ENCODE peak calls at places on chromosome 10, in four cellular contexts. G is mammary epithelial cell, Q is tibial artery, E is uterus. W is an unnamed sample. For H3K9me3 and H3K27me3, the result is how much of the 10 kb centered on the place peaks cover.

GRCh38 chr10:59177031-59177861 is 803 bp downstream of the PHYHIPL start:
- DNase-seq in Q (no peak), G (peak), E (peak), W (no peak)

GRCh38 chr10:50855461-50855860 is 30.0 kb downstream of the A1CF start:
- DNase-seq in G (no peak), E (no peak), Q (no peak), W (no peak)

GRCh38 chr10:112461029-112461887 is 14.2 kb downstream of the VTI1A start:
- DNase-seq in Q (no peak), G (peak), E (no peak), W (no peak)

GRCh38 chr10:34433241-34434076 is 381.6 kb downstream of the PARD3 start:
- DNase-seq in G (no peak), E (no peak), Q (no peak), W (no peak)

GRCh38 chr10:93718937-93719725 is 16.7 kb upstream of the FRA10AC1 start:
- DNase-seq in G (no peak), E (no peak), Q (no peak), W (no peak)

GRCh38 chr10:132961864-132962622 is 19.7 kb upstream of the CFAP46 start:
- DNase-seq in E (peak), Q (peak), G (peak), W (peak)

GRCh38 chr10:10092581-10092980 is 925.1 kb upstream of the CELF2 start:
- DNase-seq in Q (no peak), G (no peak), E (no peak), W (no peak)

GRCh38 chr10:70673929-70674559 is 1.7 kb downstream of the ADAMTS14 start:
- DNase-seq in E (no peak), G (no peak), Q (no peak), W (no peak)

GRCh38 chr10:67851229-67851628 is 13.2 kb upstream of the DNAJC12 start:
- DNase-seq in Q (no peak), E (no peak), G (no peak), W (no peak)

GRCh38 chr10:103690281-103690680 is 165.1 kb downstream of the SH3PXD2A start:
- DNase-seq in Q (no peak), G (no peak), E (peak), W (no peak)

GRCh38 chr10:86319626-86320025 is 47.0 kb downstream of the GRID1 start:
- DNase-seq in E (no peak), Q (peak), G (no peak), W (no peak)

GRCh38 chr10:54067361-54067760 is 733.7 kb downstream of the PCDH15 start:
- DNase-seq in Q (no peak), E (no peak), G (no peak), W (no peak)

GRCh38 chr10:9951481-9952257 is 1066.0 kb upstream of the CELF2 start:
- DNase-seq in E (no peak), G (no peak), Q (no peak), W (no peak)

GRCh38 chr10:119441151-119441821 is 101.2 kb downstream of the RGS10 start:
- DNase-seq in G (peak), Q (no peak), E (peak), W (no peak)

GRCh38 chr10:52308251-52309031 is 5.6 kb upstream of the DKK1 start:
- DNase-seq in G (peak), E (peak), Q (peak), W (no peak)

GRCh38 chr10:77975086-77975666 is 48.6 kb upstream of the DLG5 start:
- DNase-seq in Q (no peak), E (no peak), G (no peak), W (no peak)

GRCh38 chr10:43584051-43584450 is 9.6 kb upstream of the ZNF239 start:
- DNase-seq in G (no peak), Q (no peak), E (no peak), W (no peak)

GRCh38 chr10:29140991-29141390 is 147.9 kb upstream of the LYZL1 start:
- DNase-seq in G (peak), E (no peak), Q (no peak), W (no peak)

GRCh38 chr10:33459597-33459996 is 125.1 kb upstream of the NRP1 start:
- DNase-seq in E (no peak), G (peak), Q (no peak), W (no peak)

GRCh38 chr10:90289037-90289436 is 568.8 kb downstream of the HTR7 start:
- DNase-seq in Q (no peak), G (peak), E (no peak), W (no peak)

GRCh38 chr10:77692782-77693181 is 55.2 kb upstream of the KCNMA1 start:
- DNase-seq in G (peak), E (no peak), Q (no peak), W (no peak)

GRCh38 chr10:23081891-23082290 is 13.5 kb upstream of the MSRB2 start:
- DNase-seq in E (no peak), Q (no peak), G (no peak), W (no peak)

GRCh38 chr10:43901302-43901701 is 252.6 kb upstream of the ZNF32 start:
- DNase-seq in Q (no peak), E (no peak), G (no peak), W (no peak)

GRCh38 chr10:113169111-113169510 is 219.1 kb downstream of the TCF7L2 start:
- DNase-seq in G (no peak), Q (no peak), E (no peak), W (no peak)

GRCh38 chr10:95487994-95488393 is 73.2 kb downstream of the SORBS1 start:
- DNase-seq in E (no peak), G (no peak), Q (no peak), W (no peak)

DNA sequence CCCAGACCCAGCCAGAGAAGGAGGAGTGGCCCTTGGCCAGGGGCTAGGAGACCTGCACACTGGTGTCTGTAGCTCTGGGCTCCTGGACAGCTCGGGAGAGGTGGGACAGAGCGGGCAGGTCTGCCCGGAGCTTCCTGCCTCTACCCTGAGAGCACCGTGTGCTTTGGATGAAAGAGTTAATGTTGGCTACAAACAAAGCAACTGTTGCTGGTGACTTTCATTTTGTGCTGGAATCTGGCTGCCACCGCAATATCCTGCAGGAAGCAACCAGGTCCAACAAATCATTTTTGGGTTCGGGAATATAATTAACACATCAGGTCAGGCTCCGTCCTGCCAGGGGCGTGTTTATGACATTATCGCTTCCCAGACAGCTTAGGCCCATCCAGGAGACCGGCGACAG is 441.8 kb upstream of the MKI67 start:
- DNase-seq in G (no peak), Q (no peak), E (no peak), W (no peak)
- H3K9me3 ChIP-seq in G (under half), Q (under half), E (under half), W (under half)

GRCh38 chr10:11153766-11154165 is 136.1 kb downstream of the CELF2 start:
- DNase-seq in G (no peak), Q (no peak), E (no peak), W (no peak)
- H3K27me3 ChIP-seq in G (under half), Q (under half), E (under half), W (under half)

GRCh38 chr10:131015271-131015670 is 296.2 kb downstream of the TCERG1L start:
- DNase-seq in G (no peak), Q (no peak), E (no peak), W (no peak)

GRCh38 chr10:131019696-131020095 is 291.8 kb downstream of the TCERG1L start:
- DNase-seq in G (no peak), Q (peak), E (no peak), W (no peak)

GRCh38 chr10:131018886-131019500 is 292.5 kb downstream of the TCERG1L start:
- DNase-seq in E (no peak), G (no peak), Q (peak), W (no peak)

GRCh38 chr10:131016556-131016955 is 295.0 kb downstream of the TCERG1L start:
- DNase-seq in Q (no peak), E (no peak), G (no peak), W (no peak)

GRCh38 chr10:131017566-131018285 is 293.8 kb downstream of the TCERG1L start:
- DNase-seq in E (no peak), Q (peak), G (no peak), W (no peak)
- H3K9me3 ChIP-seq in E (under half), Q (under half), G (under half), W (under half)

DNA sequence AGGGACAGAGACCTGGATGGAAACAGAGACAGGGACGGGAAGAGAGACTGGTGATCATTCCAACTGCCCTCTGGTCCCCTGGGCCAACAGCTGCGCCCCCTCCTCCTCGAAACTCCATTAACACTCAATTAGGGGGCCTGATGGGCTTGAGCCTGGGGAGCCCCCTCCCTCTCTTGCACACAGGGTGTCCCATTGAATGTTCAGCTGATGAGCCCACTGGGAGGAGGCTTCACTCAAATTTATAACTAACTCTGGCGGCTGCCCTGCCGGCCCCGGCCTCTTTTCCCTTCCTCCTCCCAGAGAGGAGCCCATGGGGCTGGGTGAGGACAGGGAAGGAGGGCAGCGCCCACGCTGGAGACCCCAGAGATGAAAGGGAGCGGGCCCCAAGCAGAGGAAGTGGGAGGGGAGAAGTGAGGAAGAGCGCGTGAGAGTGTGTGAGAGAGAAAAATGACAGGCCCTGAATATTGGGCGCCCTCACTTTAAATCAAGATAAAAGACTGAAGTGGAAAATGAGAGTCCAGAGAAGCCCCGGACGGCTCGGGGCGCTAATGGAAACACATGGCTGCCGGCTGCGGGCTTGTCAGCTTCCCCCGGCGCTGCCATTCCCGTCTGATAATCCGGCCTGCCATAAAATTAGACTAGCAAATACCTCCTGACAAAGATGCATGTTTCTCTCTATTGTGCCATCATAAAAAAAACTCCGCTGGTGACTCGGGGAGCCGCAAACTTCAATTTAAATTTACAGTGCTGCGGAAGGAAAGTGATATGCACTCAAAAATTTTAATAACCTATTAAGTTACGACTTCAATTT is 58.0 kb upstream of the PAX2 start:
- DNase-seq in E (no peak), Q (no peak), G (no peak), W (no peak)
- H3K27me3 ChIP-seq in E (under half), Q (under half), G (half or more), W (under half)

W was measured in CD8-positive, alpha-beta memory T cell.